ENCODE peak calls at places on chromosomes 1 and 21, in four cellular contexts. R, Y, F and C are unnamed samples. For H3K36me3 and H3K4me1, the result is how much of the 10 kb centered on the place peaks cover.

GRCh38 chr1:197632000-197632399 is 143.3 kb downstream of the DENND1B start:
- DNase-seq in R (no peak), Y (no peak), F (no peak), C (no peak)

GRCh38 chr1:237740831-237741230 is 149.9 kb downstream of the ZP4 start:
- DNase-seq in R (no peak), Y (no peak), F (no peak), C (no peak)

GRCh38 chr21:32951041-32951440 is 74.7 kb upstream of the OLIG2 start:
- DNase-seq in R (no peak), Y (no peak), F (no peak), C (no peak)

GRCh38 chr1:71231751-71232150 is 150.9 kb upstream of the ZRANB2 start:
- DNase-seq in R (peak), Y (no peak), F (no peak), C (no peak)

GRCh38 chr1:38076038-38076437 is 29.4 kb upstream of the POU3F1 start:
- DNase-seq in R (peak), Y (no peak), F (no peak), C (no peak)

GRCh38 chr21:43902441-43902840 is 37.4 kb downstream of the AGPAT3 start:
- DNase-seq in R (no peak), Y (peak), F (no peak), C (no peak)

GRCh38 chr1:60865146-60865545 is 217.2 kb upstream of the NFIA start:
- DNase-seq in R (no peak), Y (no peak), F (peak), C (no peak)

GRCh38 chr1:235008239-235008638 is 120.4 kb downstream of the TOMM20 start:
- DNase-seq in R (no peak), Y (no peak), F (no peak), C (no peak)

GRCh38 chr1:14945132-14946010 is 208.2 kb upstream of the TMEM51 start:
- DNase-seq in R (peak), Y (no peak), F (peak), C (no peak)

GRCh38 chr1:59776960-59777852 is 37.5 kb upstream of the HOOK1 start:
- DNase-seq in R (peak), Y (no peak), F (no peak), C (no peak)

GRCh38 chr1:46705408-46705807 is 13.5 kb downstream of the EFCAB14 start:
- DNase-seq in R (no peak), Y (no peak), F (no peak), C (no peak)

GRCh38 chr1:76951185-76951584 is 83.9 kb downstream of the ST6GALNAC5 start:
- DNase-seq in R (peak), Y (no peak), F (peak), C (no peak)

GRCh38 chr1:113534875-113535274 is 144.6 kb downstream of the MAGI3 start:
- DNase-seq in R (peak), Y (no peak), F (no peak), C (no peak)
- H3K27ac ChIP-seq in R (peak), Y (no peak), F (no peak), C (no peak)

GRCh38 chr1:16441312-16441641 is 753 bp downstream of the NECAP2 start:
- DNase-seq in R (peak), Y (no peak), F (no peak), C (no peak)

GRCh38 chr1:16445052-16445451 is 4.5 kb downstream of the NECAP2 start:
- DNase-seq in R (no peak), Y (no peak), F (no peak), C (no peak)

GRCh38 chr1:16442273-16442672 is 1.7 kb downstream of the NECAP2 start:
- DNase-seq in R (no peak), Y (no peak), F (no peak), C (no peak)

GRCh38 chr1:16443975-16444745 is 3.6 kb downstream of the NECAP2 start:
- DNase-seq in R (no peak), Y (no peak), F (no peak), C (no peak)

DNA sequence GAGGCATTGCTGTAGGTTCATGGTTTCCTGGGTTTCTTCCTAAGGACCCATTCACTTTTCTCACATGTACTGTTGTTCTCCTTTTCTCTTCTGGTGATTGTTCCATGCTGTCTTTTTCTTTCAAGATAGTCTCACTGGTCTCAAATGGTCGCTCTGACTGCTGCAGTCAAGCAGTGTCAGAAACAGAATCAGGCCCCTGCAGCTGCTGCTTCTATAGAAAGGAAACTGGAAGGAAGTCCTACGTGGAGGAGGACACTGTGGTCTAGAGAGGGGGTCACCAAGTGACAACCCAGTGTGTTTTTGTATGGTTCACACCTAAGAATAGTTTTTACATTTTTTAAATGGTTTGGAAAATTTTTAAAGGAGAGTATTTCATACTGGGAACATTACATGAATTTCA is 2.4 kb downstream of the NECAP2 start:
- DNase-seq in R (no peak), Y (no peak), F (no peak), C (no peak)
- H3K36me3 ChIP-seq in R (under half), Y (under half), F (under half), C (under half)

GRCh38 chr1:12445257-12445656 is 172.8 kb downstream of the DHRS3 start:
- DNase-seq in R (no peak), Y (no peak), F (no peak), C (no peak)
- H3K4me1 ChIP-seq in R (under half), Y (under half), F (under half), C (half or more)

DNA sequence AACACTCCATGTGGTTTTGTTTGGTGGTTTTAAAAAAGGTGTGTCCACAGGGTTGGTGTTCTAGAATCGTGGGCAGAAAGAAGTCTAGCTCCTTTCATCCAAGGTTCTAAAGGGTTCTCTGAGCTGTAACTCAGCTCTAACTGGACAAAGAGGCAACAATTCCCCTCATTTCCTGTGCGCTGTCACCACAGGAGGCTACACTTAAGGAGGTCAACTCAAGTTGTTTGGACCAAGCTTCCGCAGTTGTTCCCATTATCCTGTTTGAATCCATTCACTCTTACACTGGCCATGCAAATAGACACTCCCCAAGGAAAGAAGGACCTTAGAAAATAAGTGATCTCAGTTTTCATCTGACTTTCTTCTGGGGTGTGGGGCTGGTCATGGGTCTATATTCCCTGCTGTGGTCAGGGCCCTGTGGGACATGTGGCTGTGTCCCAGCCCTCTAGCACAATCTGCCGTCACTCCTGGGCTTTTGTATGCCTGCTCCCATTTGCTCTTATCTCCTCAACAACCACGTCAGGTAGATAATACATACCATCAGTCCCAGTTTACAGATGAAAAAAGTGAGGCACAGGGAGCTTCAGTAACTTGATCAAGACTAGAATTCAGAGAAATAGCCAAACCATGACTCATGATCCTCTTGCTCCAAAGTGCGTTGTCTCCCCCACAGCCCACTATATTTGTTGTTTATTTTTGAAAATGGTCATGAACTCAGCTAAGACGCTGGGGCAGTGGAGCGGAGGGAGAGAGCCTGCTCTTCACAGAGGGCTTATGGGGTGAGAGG is 103.6 kb downstream of the RHOU start:
- DNase-seq in R (no peak), Y (no peak), F (peak), C (no peak)
- H3K27ac ChIP-seq in R (no peak), Y (peak), F (peak), C (no peak)

DNA sequence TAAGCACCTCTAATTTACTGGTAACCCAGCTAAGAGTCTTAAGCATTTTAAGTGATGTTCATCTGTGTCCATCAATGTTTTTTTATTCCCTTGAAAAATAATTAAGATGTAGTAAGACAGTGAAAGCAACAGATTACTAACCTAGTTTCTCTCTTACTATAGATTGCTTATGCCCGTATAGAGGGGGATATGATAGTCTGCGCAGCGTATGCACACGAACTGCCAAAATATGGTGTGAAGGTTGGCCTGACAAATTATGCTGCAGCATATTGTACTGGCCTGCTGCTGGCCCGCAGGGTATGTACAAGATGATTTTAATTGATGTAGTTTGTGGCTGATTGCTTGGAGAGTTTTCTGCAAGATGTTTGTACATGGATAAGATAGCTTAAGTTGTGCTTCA is 2.8 kb downstream of the RPL5 start:
- DNase-seq in R (no peak), Y (no peak), F (no peak), C (no peak)
- H3K36me3 ChIP-seq in R (half or more), Y (under half), F (under half), C (under half)